ENCODE peak calls at places on chromosomes 12 and 14, in five cellular contexts. P, L, W, X and Z are unnamed samples.

GRCh38 chr12:42705863-42706262 is 116.3 kb upstream of the PRICKLE1 start:
- DNase-seq in P (no peak), L (no peak), W (peak), X (no peak), Z (no peak)

GRCh38 chr12:85509081-85509856 is 229.2 kb downstream of the ALX1 start:
- DNase-seq in P (no peak), L (no peak), W (no peak), X (no peak), Z (no peak)

GRCh38 chr12:120903382-120903817 is 758 bp downstream of the SPPL3 start:
- DNase-seq in P (peak), L (peak), W (no peak), X (peak), Z (peak)

GRCh38 chr14:103100281-103101121 is 6.0 kb downstream of the EXOC3L4 start:
- DNase-seq in P (peak), L (no peak), W (no peak), X (no peak), Z (peak)

GRCh38 chr12:59085680-59086079 is 165.4 kb upstream of the LRIG3 start:
- DNase-seq in P (no peak), L (no peak), W (no peak), X (peak), Z (no peak)

GRCh38 chr14:59777006-59777579 is 93.5 kb downstream of the RTN1 start:
- DNase-seq in P (no peak), L (no peak), W (no peak), X (no peak), Z (no peak)

GRCh38 chr12:58041441-58041840 is 100.1 kb downstream of the ATP23 start:
- DNase-seq in P (no peak), L (no peak), W (no peak), X (no peak), Z (no peak)

GRCh38 chr12:70317781-70318180 is 48.3 kb upstream of the KCNMB4 start:
- DNase-seq in P (peak), L (no peak), W (no peak), X (no peak), Z (peak)

GRCh38 chr12:84807249-84807648 is 105.3 kb downstream of the SLC6A15 start:
- DNase-seq in P (no peak), L (no peak), W (no peak), X (no peak), Z (no peak)

GRCh38 chr12:50557421-50557820 is 52.6 kb downstream of the DIP2B start:
- DNase-seq in P (no peak), L (no peak), W (no peak), X (no peak), Z (no peak)